ENCODE peak calls at places on chromosomes 11 and 22, in four cellular contexts. One of them, this sample, is unnamed.

GRCh38 chr11:86167499-86168161 is 76.9 kb upstream of the EED start:
- DNase-seq in Caco-2: no peak
- DNase-seq in left ventricle myocardium superior: no peak
- DNase-seq in left cardiac atrium: no peak
- DNase-seq in this sample: no peak

GRCh38 chr11:121023848-121024751 is at the start of gene TBCEL:
- DNase-seq in Caco-2: peak; percentile 95
- DNase-seq in left ventricle myocardium superior: peak; percentile 94
- DNase-seq in left cardiac atrium: peak; percentile 93
- DNase-seq in this sample: peak; percentile 83

GRCh38 chr11:2520736-2521035 is 75.9 kb downstream of the KCNQ1 start:
- DNase-seq in Caco-2: no peak
- DNase-seq in left ventricle myocardium superior: no peak
- DNase-seq in left cardiac atrium: no peak
- DNase-seq in this sample: no peak

GRCh38 chr11:32400670-32401369 is 34.5 kb downstream of the WT1 start:
- DNase-seq in Caco-2: no peak
- DNase-seq in left ventricle myocardium superior: no peak
- DNase-seq in left cardiac atrium: no peak
- DNase-seq in this sample: no peak

GRCh38 chr11:95375881-95376280 is 144.9 kb upstream of the SESN3 start:
- DNase-seq in Caco-2: no peak
- DNase-seq in left ventricle myocardium superior: no peak
- DNase-seq in left cardiac atrium: no peak
- DNase-seq in this sample: no peak

GRCh38 chr22:23898006-23898974 is 4.1 kb downstream of the MIF start:
- DNase-seq in Caco-2: no peak
- DNase-seq in left ventricle myocardium superior: no peak
- DNase-seq in left cardiac atrium: no peak
- DNase-seq in this sample: no peak

GRCh38 chr22:20852076-20852475 is 6.5 kb downstream of the PI4KA start:
- DNase-seq in Caco-2: no peak
- DNase-seq in left ventricle myocardium superior: no peak
- DNase-seq in left cardiac atrium: no peak
- DNase-seq in this sample: no peak

GRCh38 chr11:77602385-77603105 is 12.8 kb downstream of the AQP11 start:
- DNase-seq in Caco-2: no peak
- DNase-seq in left ventricle myocardium superior: no peak
- DNase-seq in left cardiac atrium: no peak
- DNase-seq in this sample: no peak